ENCODE peak calls at places on chromosomes 1 and 21, in seven cellular contexts. One of them, this sample, is unnamed.

GRCh38 chr1:93346472-93346991 is 825 bp downstream of the DR1 start:
- DNase-seq in neuronal stem cell: peak; percentile 18
- DNase-seq in tibial artery: no peak
- DNase-seq in ovary: peak; percentile 16
- DNase-seq in GM23248: peak; percentile 68
- DNase-seq in HCT116: no peak
- DNase-seq in psoas muscle: no peak
- DNase-seq in this sample: no peak

GRCh38 chr1:180507826-180508724 is 5.7 kb upstream of the ACBD6 start:
- DNase-seq in neuronal stem cell: no peak
- DNase-seq in tibial artery: no peak
- DNase-seq in ovary: no peak
- DNase-seq in GM23248: peak; percentile 68
- DNase-seq in HCT116: no peak
- DNase-seq in psoas muscle: no peak
- DNase-seq in this sample: no peak

GRCh38 chr1:57796609-57797008 is 372.7 kb upstream of the DAB1 start:
- DNase-seq in neuronal stem cell: no peak
- DNase-seq in tibial artery: no peak
- DNase-seq in ovary: no peak
- DNase-seq in GM23248: peak; percentile 12
- DNase-seq in HCT116: no peak
- DNase-seq in psoas muscle: no peak
- DNase-seq in this sample: no peak

GRCh38 chr1:192797845-192798244 is 11.0 kb upstream of the RGS2 start:
- DNase-seq in neuronal stem cell: no peak
- DNase-seq in tibial artery: no peak
- DNase-seq in ovary: no peak
- DNase-seq in GM23248: no peak
- DNase-seq in HCT116: no peak
- DNase-seq in psoas muscle: no peak
- DNase-seq in this sample: no peak

GRCh38 chr1:230077436-230078221 is 10.6 kb downstream of the GALNT2 start:
- DNase-seq in neuronal stem cell: no peak
- DNase-seq in tibial artery: no peak
- DNase-seq in ovary: no peak
- DNase-seq in GM23248: peak; percentile 68
- DNase-seq in HCT116: no peak
- DNase-seq in psoas muscle: no peak
- DNase-seq in this sample: no peak

GRCh38 chr1:198220428-198220827 is 63.6 kb downstream of the NEK7 start:
- DNase-seq in neuronal stem cell: no peak
- DNase-seq in tibial artery: no peak
- DNase-seq in ovary: no peak
- DNase-seq in GM23248: peak; percentile 55
- DNase-seq in HCT116: peak; percentile 82
- DNase-seq in psoas muscle: no peak
- DNase-seq in this sample: no peak

GRCh38 chr1:12049625-12050024 is 13.5 kb upstream of the TNFRSF8 start:
- DNase-seq in neuronal stem cell: no peak
- DNase-seq in tibial artery: no peak
- DNase-seq in ovary: no peak
- DNase-seq in GM23248: no peak
- DNase-seq in HCT116: no peak
- DNase-seq in psoas muscle: no peak
- DNase-seq in this sample: no peak

GRCh38 chr1:110196917-110197782 is 13.0 kb upstream of the KCNC4 start:
- DNase-seq in neuronal stem cell: no peak
- DNase-seq in tibial artery: no peak
- DNase-seq in ovary: no peak
- DNase-seq in GM23248: peak; percentile 75
- DNase-seq in HCT116: peak; percentile 38
- DNase-seq in psoas muscle: no peak
- DNase-seq in this sample: no peak

GRCh38 chr1:98761238-98761637 is 99.7 kb downstream of the SNX7 start:
- DNase-seq in neuronal stem cell: no peak
- DNase-seq in tibial artery: no peak
- DNase-seq in ovary: no peak
- DNase-seq in GM23248: no peak
- DNase-seq in HCT116: no peak
- DNase-seq in psoas muscle: no peak
- DNase-seq in this sample: no peak

GRCh38 chr1:68800182-68800581 is 303.3 kb upstream of the DEPDC1 start:
- DNase-seq in neuronal stem cell: no peak
- DNase-seq in tibial artery: no peak
- DNase-seq in ovary: no peak
- DNase-seq in GM23248: no peak
- DNase-seq in HCT116: no peak
- DNase-seq in psoas muscle: no peak
- DNase-seq in this sample: no peak

GRCh38 chr1:245079021-245079609 is 75.7 kb upstream of the KIF26B start:
- DNase-seq in neuronal stem cell: no peak
- DNase-seq in tibial artery: no peak
- DNase-seq in ovary: no peak
- DNase-seq in GM23248: peak; percentile 75
- DNase-seq in HCT116: peak; percentile 57
- DNase-seq in psoas muscle: no peak
- DNase-seq in this sample: no peak

GRCh38 chr1:180288894-180289293 is 58.8 kb downstream of the LHX4 start:
- DNase-seq in neuronal stem cell: no peak
- DNase-seq in tibial artery: no peak
- DNase-seq in ovary: no peak
- DNase-seq in GM23248: no peak
- DNase-seq in HCT116: no peak
- DNase-seq in psoas muscle: no peak
- DNase-seq in this sample: no peak

GRCh38 chr1:183124259-183124658 is 61.8 kb upstream of the LAMC2 start:
- DNase-seq in neuronal stem cell: no peak
- DNase-seq in tibial artery: no peak
- DNase-seq in ovary: peak; percentile 26
- DNase-seq in GM23248: no peak
- DNase-seq in HCT116: no peak
- DNase-seq in psoas muscle: no peak
- DNase-seq in this sample: no peak

GRCh38 chr1:169892176-169892818 is 1.4 kb downstream of the SCYL3 start:
- DNase-seq in neuronal stem cell: no peak
- DNase-seq in tibial artery: no peak
- DNase-seq in ovary: no peak
- DNase-seq in GM23248: no peak
- DNase-seq in HCT116: no peak
- DNase-seq in psoas muscle: no peak
- DNase-seq in this sample: no peak

GRCh38 chr1:93345633-93346471 is at the start of gene DR1:
- DNase-seq in neuronal stem cell: peak; percentile 87
- DNase-seq in tibial artery: peak; percentile 96
- DNase-seq in ovary: peak; percentile 96
- DNase-seq in GM23248: peak; percentile 96
- DNase-seq in HCT116: peak; percentile 57
- DNase-seq in psoas muscle: peak; percentile 98
- DNase-seq in this sample: peak; percentile 90

GRCh38 chr1:208007938-208008342 is 97.0 kb upstream of the CD34 start:
- DNase-seq in neuronal stem cell: no peak
- DNase-seq in tibial artery: no peak
- DNase-seq in ovary: no peak
- DNase-seq in GM23248: peak; percentile 85
- DNase-seq in HCT116: no peak
- DNase-seq in psoas muscle: no peak
- DNase-seq in this sample: no peak

GRCh38 chr1:36729716-36730510 is 247.2 kb upstream of the CSF3R start:
- DNase-seq in neuronal stem cell: no peak
- DNase-seq in tibial artery: peak; percentile 28
- DNase-seq in ovary: no peak
- DNase-seq in GM23248: no peak
- DNase-seq in HCT116: no peak
- DNase-seq in psoas muscle: no peak
- DNase-seq in this sample: no peak

GRCh38 chr1:21266119-21266774 is 24.0 kb downstream of the ECE1 start:
- DNase-seq in neuronal stem cell: no peak
- DNase-seq in tibial artery: no peak
- DNase-seq in ovary: no peak
- DNase-seq in GM23248: no peak
- DNase-seq in HCT116: no peak
- DNase-seq in psoas muscle: peak; percentile 39
- DNase-seq in this sample: no peak

GRCh38 chr21:37396855-37397254 is 30.3 kb downstream of the DYRK1A start:
- DNase-seq in neuronal stem cell: no peak
- DNase-seq in tibial artery: no peak
- DNase-seq in ovary: no peak
- DNase-seq in GM23248: no peak
- DNase-seq in HCT116: no peak
- DNase-seq in psoas muscle: no peak
- DNase-seq in this sample: no peak

GRCh38 chr1:31655104-31655503 is 10.4 kb upstream of the PEF1 start:
- DNase-seq in neuronal stem cell: no peak
- DNase-seq in tibial artery: no peak
- DNase-seq in ovary: no peak
- DNase-seq in GM23248: no peak
- DNase-seq in HCT116: no peak
- DNase-seq in psoas muscle: no peak
- DNase-seq in this sample: no peak

GRCh38 chr1:17724150-17724549 is 31.0 kb upstream of the ACTL8 start:
- DNase-seq in neuronal stem cell: no peak
- DNase-seq in tibial artery: no peak
- DNase-seq in ovary: no peak
- DNase-seq in GM23248: no peak
- DNase-seq in HCT116: no peak
- DNase-seq in psoas muscle: no peak
- DNase-seq in this sample: no peak

GRCh38 chr21:44548922-44549321 is 2.4 kb downstream of the KRTAP10-2 start:
- DNase-seq in neuronal stem cell: peak; percentile 41
- DNase-seq in tibial artery: no peak
- DNase-seq in ovary: no peak
- DNase-seq in GM23248: no peak
- DNase-seq in HCT116: no peak
- DNase-seq in psoas muscle: no peak
- DNase-seq in this sample: no peak
- H3K4me3 ChIP-seq in neuronal stem cell: no peak overlapping the region
- H3K4me3 ChIP-seq in tibial artery: no peak overlapping the region
- H3K4me3 ChIP-seq in ovary: no peak overlapping the region
- H3K4me3 ChIP-seq in GM23248: no peak overlapping the region
- H3K4me3 ChIP-seq in HCT116: no peak overlapping the region
- H3K4me3 ChIP-seq in psoas muscle: no peak overlapping the region
- H3K4me3 ChIP-seq in this sample: no peak overlapping the region

DNA sequence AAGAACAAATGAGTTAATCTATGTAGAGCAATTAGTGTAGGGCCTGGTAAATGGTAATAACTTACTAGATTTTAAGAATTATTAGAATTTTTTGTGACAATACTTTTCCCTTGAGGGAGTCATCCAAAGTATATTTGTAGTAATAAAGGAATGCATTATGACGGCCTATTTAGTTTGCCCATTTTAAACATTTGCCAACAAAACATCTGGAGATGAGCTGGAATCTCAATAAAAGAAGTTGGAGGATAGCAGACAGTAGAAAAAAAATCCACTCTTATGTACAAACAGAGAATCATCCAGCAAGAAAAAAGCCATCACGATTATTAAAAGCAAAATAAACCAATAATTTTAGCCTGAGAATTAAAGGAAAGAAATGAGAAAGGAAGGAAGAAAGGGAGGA is 567.3 kb upstream of the ADAMTS5 start:
- DNase-seq in neuronal stem cell: no peak
- DNase-seq in tibial artery: no peak
- DNase-seq in ovary: no peak
- DNase-seq in GM23248: peak; percentile 54
- DNase-seq in HCT116: no peak
- DNase-seq in psoas muscle: no peak
- DNase-seq in this sample: no peak
- H3K9me3 ChIP-seq in neuronal stem cell: no peaks in the 10 kb centered on the region
- H3K9me3 ChIP-seq in tibial artery: no peaks in the 10 kb centered on the region
- H3K9me3 ChIP-seq in ovary: no peaks in the 10 kb centered on the region
- H3K9me3 ChIP-seq in GM23248: no peaks in the 10 kb centered on the region
- H3K9me3 ChIP-seq in HCT116: peaks cover 21% of the 10 kb centered on the region
- H3K9me3 ChIP-seq in psoas muscle: no peaks in the 10 kb centered on the region
- H3K9me3 ChIP-seq in this sample: no peaks in the 10 kb centered on the region

DNA sequence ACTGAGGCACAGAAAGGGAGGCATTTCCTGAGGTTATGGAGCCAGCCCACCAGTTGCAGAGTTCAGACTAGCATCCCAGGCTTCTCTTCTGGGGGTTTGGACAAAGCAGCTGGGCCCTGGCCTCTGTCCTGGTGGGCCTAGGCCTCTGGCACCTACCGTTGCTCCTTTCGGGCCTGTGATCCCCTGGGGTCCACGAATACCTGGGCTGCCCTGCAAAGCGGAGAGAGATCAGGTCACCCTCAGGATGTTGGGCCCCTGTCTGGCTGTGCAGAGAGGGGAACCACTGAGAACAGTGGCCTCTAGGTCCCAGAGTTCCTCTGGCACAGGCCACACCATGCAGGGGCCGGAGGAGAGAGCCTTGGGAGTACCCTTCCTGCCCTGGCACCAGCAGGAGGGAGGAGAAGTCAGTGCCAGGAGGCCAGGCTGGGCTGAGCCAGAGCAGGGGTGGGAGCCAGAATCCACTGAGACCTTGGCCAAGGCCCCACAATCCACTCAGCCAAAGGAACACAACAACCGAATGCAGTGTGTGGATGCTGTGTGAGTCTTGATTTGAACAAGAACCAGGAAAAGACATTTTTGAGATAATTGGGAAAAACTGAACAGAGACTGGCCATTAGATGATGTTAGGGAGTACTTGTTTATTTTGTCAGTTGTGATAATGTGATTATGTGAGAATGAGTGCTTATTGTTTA is 8.9 kb downstream of the COL9A2 start:
- DNase-seq in neuronal stem cell: no peak
- DNase-seq in tibial artery: peak; percentile 85
- DNase-seq in ovary: peak; percentile 38
- DNase-seq in GM23248: no peak
- DNase-seq in HCT116: no peak
- DNase-seq in psoas muscle: no peak
- DNase-seq in this sample: no peak
- H3K27ac ChIP-seq in neuronal stem cell: no peak overlapping the region
- H3K27ac ChIP-seq in tibial artery: peak overlapping the region; percentile 40
- H3K27ac ChIP-seq in ovary: no peak overlapping the region
- H3K27ac ChIP-seq in GM23248: no peak overlapping the region
- H3K27ac ChIP-seq in HCT116: no peak overlapping the region
- H3K27ac ChIP-seq in psoas muscle: no peak overlapping the region
- H3K27ac ChIP-seq in this sample: no peak overlapping the region

GRCh38 chr1:89633103-89633744 is at the start of gene LRRC8C:
- DNase-seq in neuronal stem cell: no peak
- DNase-seq in tibial artery: peak; percentile 73
- DNase-seq in ovary: peak; percentile 67
- DNase-seq in GM23248: peak; percentile 73
- DNase-seq in HCT116: peak; percentile 10
- DNase-seq in psoas muscle: peak; percentile 75
- DNase-seq in this sample: peak; percentile 69

GRCh38 chr1:89632213-89633102 is 462 bp upstream of the LRRC8C start:
- DNase-seq in neuronal stem cell: peak; percentile 79
- DNase-seq in tibial artery: peak; percentile 90
- DNase-seq in ovary: peak; percentile 87
- DNase-seq in GM23248: peak; percentile 91
- DNase-seq in HCT116: peak; percentile 41
- DNase-seq in psoas muscle: peak; percentile 89
- DNase-seq in this sample: peak; percentile 71

GRCh38 chr1:89630046-89630445 is 2.9 kb upstream of the LRRC8C start:
- DNase-seq in neuronal stem cell: no peak
- DNase-seq in tibial artery: no peak
- DNase-seq in ovary: no peak
- DNase-seq in GM23248: no peak
- DNase-seq in HCT116: no peak
- DNase-seq in psoas muscle: no peak
- DNase-seq in this sample: no peak

GRCh38 chr1:89633745-89634625 is 1.1 kb downstream of the LRRC8C start:
- DNase-seq in neuronal stem cell: peak; percentile 6
- DNase-seq in tibial artery: no peak
- DNase-seq in ovary: peak; percentile 33
- DNase-seq in GM23248: peak; percentile 57
- DNase-seq in HCT116: no peak
- DNase-seq in psoas muscle: no peak
- DNase-seq in this sample: no peak

GRCh38 chr1:89631756-89632155 is 1.2 kb upstream of the LRRC8C start:
- DNase-seq in neuronal stem cell: peak; percentile 4
- DNase-seq in tibial artery: no peak
- DNase-seq in ovary: no peak
- DNase-seq in GM23248: no peak
- DNase-seq in HCT116: no peak
- DNase-seq in psoas muscle: no peak
- DNase-seq in this sample: no peak
- H3K4me3 ChIP-seq in neuronal stem cell: peak overlapping the region; percentile 80
- H3K4me3 ChIP-seq in tibial artery: peak overlapping the region; percentile 88
- H3K4me3 ChIP-seq in ovary: peak overlapping the region; percentile 79
- H3K4me3 ChIP-seq in GM23248: no peak overlapping the region
- H3K4me3 ChIP-seq in HCT116: peak overlapping the region; percentile 55
- H3K4me3 ChIP-seq in psoas muscle: peak overlapping the region; percentile 81
- H3K4me3 ChIP-seq in this sample: no peak overlapping the region